ENCODE peak calls at places on chromosomes 4 and X, in six cellular contexts. V is tibial artery; O is Panc1; U is fibroblast of lung; E is CD8-positive, alpha-beta memory T cell; Z is IMR-90. C is an unnamed sample. For H3K4me1, the result is how much of the 10 kb centered on the place peaks cover.

GRCh38 chr4:14308229-14308651 is 680.7 kb upstream of the BOD1L1 start:
- DNase-seq in U (no peak), O (no peak), E (no peak), Z (no peak), V (no peak), C (no peak)

GRCh38 chr4:153564630-153565525 is 98.7 kb downstream of the TMEM131L start:
- DNase-seq in Z (peak), E (no peak), U (peak), V (no peak), O (no peak), C (no peak)

GRCh38 chrX:123184858-123185251 is 777 bp downstream of the GRIA3 start:
- DNase-seq in E (no peak), Z (no peak), O (no peak), V (peak), U (no peak), C (peak)

GRCh38 chr4:165514739-165515138 is 135.9 kb downstream of the CPE start:
- DNase-seq in U (no peak), O (no peak), Z (no peak), E (no peak), V (no peak), C (no peak)

GRCh38 chrX:148501121-148502066 is 977 bp downstream of the AFF2 start:
- DNase-seq in U (no peak), E (peak), V (no peak), Z (no peak), O (no peak), C (peak)

GRCh38 chr4:24477919-24478318 is 106.4 kb downstream of the DHX15 start:
- DNase-seq in V (no peak), U (peak), Z (peak), E (no peak), O (no peak), C (no peak)

GRCh38 chrX:81120936-81121351 is 80.8 kb downstream of the HMGN5 start:
- DNase-seq in U (peak), Z (peak), E (no peak), O (no peak), V (peak), C (no peak)

GRCh38 chrX:46039526-46039925 is 505.7 kb downstream of the ZNF674 start:
- DNase-seq in O (no peak), V (no peak), Z (no peak), U (no peak), E (no peak), C (no peak)

GRCh38 chr4:82773049-82773448 is 25.5 kb downstream of the SCD5 start:
- DNase-seq in E (no peak), O (no peak), U (no peak), Z (no peak), V (no peak), C (no peak)

GRCh38 chr4:145819246-145820181 is 119.1 kb downstream of the ZNF827 start:
- DNase-seq in V (no peak), U (no peak), O (no peak), E (no peak), Z (no peak), C (no peak)
- H3K4me3 ChIP-seq in V (no peak), U (no peak), O (no peak), E (no peak), Z (no peak), C (no peak)

GRCh38 chr4:41437264-41437566 is 100.7 kb upstream of the LIMCH1 start:
- DNase-seq in E (no peak), O (no peak), U (no peak), V (no peak), Z (no peak), C (no peak)

GRCh38 chr4:41433361-41433760 is 104.6 kb upstream of the LIMCH1 start:
- DNase-seq in O (no peak), E (no peak), Z (no peak), U (no peak), V (no peak), C (no peak)

GRCh38 chr4:41438564-41438963 is 99.4 kb upstream of the LIMCH1 start:
- DNase-seq in E (no peak), O (no peak), V (no peak), U (no peak), Z (no peak), C (no peak)

GRCh38 chr4:41435509-41435908 is 102.4 kb upstream of the LIMCH1 start:
- DNase-seq in O (no peak), V (no peak), U (no peak), E (no peak), Z (no peak), C (no peak)

DNA sequence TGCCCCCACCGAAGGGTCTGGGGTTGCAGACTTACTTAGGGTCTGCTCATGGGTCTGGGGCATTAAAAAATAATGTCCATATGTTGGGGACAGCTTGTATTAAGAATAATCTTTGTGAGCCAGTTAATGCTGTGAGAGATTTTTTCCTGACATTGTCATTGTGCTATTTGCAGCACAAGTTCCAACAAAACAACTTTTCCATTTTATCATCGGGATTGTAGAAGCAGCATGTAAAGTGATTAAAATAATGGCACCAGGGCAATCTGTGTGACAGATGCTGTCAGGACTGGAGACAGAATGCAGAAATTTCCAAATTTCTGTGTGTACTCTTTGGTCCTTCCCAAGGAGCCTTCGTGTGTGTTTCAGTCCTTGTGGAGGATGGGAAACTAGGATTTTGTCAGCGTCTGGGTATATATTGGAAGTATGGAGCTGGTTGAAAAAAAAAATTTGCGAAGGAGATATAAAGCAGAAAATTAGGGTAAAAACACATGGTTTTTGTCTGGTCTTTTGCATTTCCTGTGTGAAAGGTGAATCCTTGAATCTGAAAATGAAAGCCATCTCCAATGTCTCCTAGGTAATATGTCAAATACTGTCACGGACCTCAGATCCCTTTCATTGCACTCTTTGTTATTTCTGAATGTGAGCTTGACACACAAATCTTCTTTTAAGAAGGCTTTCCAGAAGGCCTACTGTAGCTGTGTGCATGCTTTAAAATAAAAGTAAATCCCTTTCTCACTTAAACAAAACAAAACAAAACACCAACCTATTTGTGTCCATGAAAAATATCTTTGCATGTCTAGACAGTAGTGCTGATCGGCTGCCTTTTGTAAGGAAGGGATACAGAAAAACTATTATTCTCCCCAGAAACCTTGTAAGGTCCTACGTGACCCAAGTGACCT is 101.3 kb upstream of the LIMCH1 start:
- DNase-seq in U (no peak), O (no peak), E (no peak), V (no peak), Z (no peak), C (no peak)
- H3K27ac ChIP-seq in U (no peak), O (no peak), E (no peak), V (peak), Z (no peak), C (peak)

DNA sequence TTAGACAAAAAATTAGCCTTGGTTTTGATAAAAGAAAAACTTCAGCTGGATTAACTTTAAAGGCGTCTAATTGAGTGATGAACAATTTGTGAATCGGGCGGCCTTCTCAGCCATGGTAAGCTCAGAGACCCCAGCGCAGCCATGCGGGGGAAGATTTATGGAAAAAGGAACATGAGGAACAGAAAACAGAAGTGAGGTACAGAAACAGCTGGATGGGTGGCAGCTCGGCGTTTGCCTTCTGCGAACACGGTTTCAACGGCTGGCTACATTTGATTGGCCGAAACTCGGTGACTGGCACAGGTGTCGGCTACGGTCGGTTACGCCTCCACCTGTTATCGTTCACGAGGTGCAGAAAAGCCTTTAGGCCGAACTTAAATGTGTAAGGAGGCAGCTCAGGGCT is 401.4 kb upstream of the FAT1 start:
- DNase-seq in V (no peak), Z (no peak), O (no peak), E (no peak), U (no peak), C (no peak)
- H3K4me1 ChIP-seq in V (under half), Z (under half), O (under half), E (under half), U (under half), C (under half)

GRCh38 chrX:154748712-154749339 is 2.1 kb downstream of the GAB3 start:
- DNase-seq in Z (peak), V (no peak), O (no peak), E (peak), U (peak), C (no peak)

GRCh38 chrX:154751121-154751668 is 318 bp upstream of the GAB3 start:
- DNase-seq in Z (no peak), E (peak), V (no peak), O (no peak), U (no peak), C (peak)

GRCh38 chrX:154750301-154751120 is at the start of gene GAB3:
- DNase-seq in Z (peak), U (no peak), O (no peak), E (no peak), V (no peak), C (peak)

GRCh38 chrX:154749856-154750255 is 1.0 kb downstream of the GAB3 start:
- DNase-seq in E (no peak), O (no peak), V (no peak), Z (no peak), U (no peak), C (no peak)

DNA sequence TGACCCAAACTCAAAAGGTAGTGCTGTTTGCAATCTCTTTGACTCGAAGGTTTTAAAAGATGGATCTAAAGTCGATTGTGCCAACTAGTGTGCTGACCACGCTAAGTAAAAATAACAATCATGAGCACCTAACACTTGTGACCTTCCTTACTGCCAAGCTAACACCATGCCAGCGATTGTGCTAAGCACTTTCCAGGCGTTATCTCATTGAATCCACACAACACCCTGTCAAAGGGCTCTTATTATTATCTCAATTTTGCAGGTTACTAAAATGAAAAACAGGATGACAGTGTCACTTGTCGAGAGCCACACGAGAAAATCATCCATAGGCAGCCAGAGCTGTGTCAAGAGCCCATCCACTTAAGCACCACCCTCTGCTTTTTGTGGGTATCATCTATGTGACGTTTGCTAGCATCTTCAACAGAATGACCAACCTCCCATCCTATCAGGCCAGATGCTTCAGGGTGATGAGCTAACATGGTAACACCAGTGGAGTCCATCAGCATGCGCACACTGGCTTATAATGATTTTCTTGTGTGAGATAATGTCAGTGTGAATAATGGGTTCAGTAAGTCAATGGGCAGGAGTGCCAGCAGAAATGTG is 893 bp upstream of the GAB3 start:
- DNase-seq in V (no peak), U (no peak), O (no peak), E (no peak), Z (no peak), C (no peak)
- H3K4me3 ChIP-seq in V (no peak), U (no peak), O (peak), E (peak), Z (no peak), C (no peak)

C was measured in aorta.